ENCODE peak calls at places on chromosomes 2 and 18, in five cellular contexts. S is foreskin melanocyte, U is ELR, B is neuronal stem cell, R is brain microvascular endothelial cell. K is an unnamed sample.

GRCh38 chr18:54296017-54296416 is 26.7 kb downstream of the POLI start:
- DNase-seq in S (no peak), B (no peak), R (no peak), U (peak; percentile 18), K (peak; percentile 19)

GRCh38 chr2:24365051-24365450 is 4.7 kb upstream of the ITSN2 start:
- DNase-seq in U (no peak), R (no peak), B (no peak), S (no peak), K (no peak)

GRCh38 chr2:31888550-31888949 is 122.3 kb downstream of the MEMO1 start:
- DNase-seq in B (no peak), U (no peak), R (no peak), S (no peak), K (no peak)

GRCh38 chr2:127128508-127128907 is 21.6 kb upstream of the BIN1 start:
- DNase-seq in S (no peak), U (no peak), B (no peak), R (no peak), K (peak; percentile 91)

GRCh38 chr2:172962824-172963223 is 112.8 kb upstream of the MAP3K20 start:
- DNase-seq in S (peak; percentile 62), U (peak; percentile 91), R (peak; percentile 74), B (no peak), K (no peak)

GRCh38 chr2:171319164-171319810 is 114.5 kb downstream of the METTL8 start:
- DNase-seq in B (no peak), S (peak; percentile 43), U (peak; percentile 40), R (peak; percentile 42), K (peak; percentile 13)

GRCh38 chr2:215375467-215375830 is 60.4 kb downstream of the FN1 start:
- DNase-seq in B (no peak), R (no peak), U (no peak), S (no peak), K (no peak)

GRCh38 chr2:28403388-28403956 is 10.8 kb downstream of the FOSL2 start:
- DNase-seq in R (no peak), B (no peak), U (no peak), S (no peak), K (no peak)

GRCh38 chr18:68429809-68430208 is 285.1 kb downstream of the TMX3 start:
- DNase-seq in B (no peak), R (no peak), S (peak; percentile 51), U (peak; percentile 83), K (no peak)

GRCh38 chr2:172643142-172643541 is 87.3 kb downstream of the PDK1 start:
- DNase-seq in U (peak; percentile 93), B (no peak), S (no peak), R (peak; percentile 47), K (no peak)

GRCh38 chr2:238682536-238682935 is 165.3 kb upstream of the TWIST2 start:
- DNase-seq in S (no peak), R (no peak), B (no peak), U (no peak), K (no peak)

GRCh38 chr2:241775223-241776177 is 1.1 kb upstream of the GAL3ST2 start:
- DNase-seq in B (no peak), S (no peak), U (no peak), R (no peak), K (no peak)

GRCh38 chr2:96102596-96103387 is 13.6 kb downstream of the ADRA2B start:
- DNase-seq in B (no peak), S (no peak), R (no peak), U (no peak), K (no peak)

GRCh38 chr2:203328735-203329549 is 748 bp downstream of the ABI2 start:
- DNase-seq in B (peak; percentile 59), U (peak; percentile 72), R (peak; percentile 32), S (peak; percentile 27), K (peak; percentile 74)

GRCh38 chr2:64212801-64213321 is 68.6 kb upstream of the PELI1 start:
- DNase-seq in U (peak; percentile 31), B (no peak), S (no peak), R (peak; percentile 79), K (no peak)

GRCh38 chr2:200279857-200280256 is 26.6 kb upstream of the SPATS2L start:
- DNase-seq in U (peak; percentile 17), S (no peak), R (no peak), B (no peak), K (no peak)

GRCh38 chr2:239181601-239182471 is 219.0 kb downstream of the HDAC4 start:
- DNase-seq in R (no peak), U (no peak), S (no peak), B (no peak), K (peak; percentile 67)

GRCh38 chr2:179612108-179612507 is 249.3 kb downstream of the ZNF385B start:
- DNase-seq in B (no peak), R (no peak), S (no peak), U (no peak), K (no peak)

GRCh38 chr18:48944634-48945033 is 6.1 kb downstream of the SMAD7 start:
- DNase-seq in B (no peak), U (peak; percentile 54), S (no peak), R (no peak), K (no peak)

GRCh38 chr2:6538607-6539006 is 327.1 kb downstream of the CMPK2 start:
- DNase-seq in U (peak; percentile 38), R (no peak), B (no peak), S (no peak), K (no peak)

GRCh38 chr2:107728586-107728985 is 98.1 kb upstream of the RGPD4 start:
- DNase-seq in S (no peak), R (peak; percentile 21), U (peak; percentile 58), B (no peak), K (no peak)

GRCh38 chr2:37635359-37636208 is 35.9 kb downstream of the CDC42EP3 start:
- DNase-seq in R (peak; percentile 90), B (no peak), U (peak; percentile 91), S (peak; percentile 85), K (no peak)

GRCh38 chr2:173165443-173166234 is 90.0 kb downstream of the MAP3K20 start:
- DNase-seq in S (no peak), U (no peak), B (no peak), R (no peak), K (no peak)

GRCh38 chr2:197378494-197378972 is 56.3 kb downstream of the SF3B1 start:
- DNase-seq in S (no peak), U (peak; percentile 61), R (peak; percentile 24), B (peak; percentile 59), K (peak; percentile 74)

GRCh38 chr2:147345246-147345645 is 499.6 kb upstream of the ACVR2A start:
- DNase-seq in R (peak; percentile 20), B (no peak), S (no peak), U (peak; percentile 42), K (no peak)

GRCh38 chr2:176936410-176936809 is 276.2 kb upstream of the HNRNPA3 start:
- DNase-seq in R (no peak), U (no peak), S (no peak), B (no peak), K (no peak)

GRCh38 chr2:127943186-127943585 is 57.4 kb upstream of the AMMECR1L start:
- DNase-seq in S (no peak), R (no peak), B (no peak), U (peak; percentile 58), K (no peak)

GRCh38 chr18:48581941-48582340 is 43.1 kb downstream of the CTIF start:
- DNase-seq in U (no peak), R (no peak), S (no peak), B (no peak), K (no peak)

GRCh38 chr18:23071285-23071684 is 64.0 kb upstream of the CABLES1 start:
- DNase-seq in R (no peak), B (no peak), S (peak; percentile 88), U (peak; percentile 51), K (no peak)

GRCh38 chr2:112137516-112138142 is 556 bp upstream of the FBLN7 start:
- DNase-seq in S (no peak), U (peak; percentile 53), B (no peak), R (no peak), K (no peak)

GRCh38 chr2:217834744-217835513 is 167.9 kb downstream of the TNS1 start:
- DNase-seq in R (no peak), B (no peak), U (peak; percentile 5), S (no peak), K (no peak)

GRCh38 chr2:47310801-47311560 is 92.0 kb upstream of the MSH2 start:
- DNase-seq in R (no peak), U (no peak), S (peak; percentile 73), B (no peak), K (peak; percentile 53)

GRCh38 chr2:173623411-173624076 is 268.9 kb downstream of the CDCA7 start:
- DNase-seq in U (no peak), R (no peak), S (no peak), B (no peak), K (no peak)

GRCh38 chr18:79068299-79068945 is 772 bp upstream of the ATP9B start:
- DNase-seq in S (peak; percentile 19), U (no peak), R (peak; percentile 2), B (no peak), K (no peak)

GRCh38 chr2:231369580-231370428 is 25.7 kb upstream of the B3GNT7 start:
- DNase-seq in B (no peak), U (no peak), S (no peak), R (no peak), K (no peak)

K was measured in neural progenitor cell.